ENCODE peak calls at places on chromosomes 12 and 14, in four cellular contexts. W, H, K and L are unnamed samples.

GRCh38 chr14:65788876-65789859 is 376.6 kb downstream of the FUT8 start:
- DNase-seq in W (no peak), H (no peak), K (no peak), L (no peak)

GRCh38 chr12:5453471-5453870 is 21.6 kb downstream of the NTF3 start:
- DNase-seq in W (no peak), H (no peak), K (no peak), L (no peak)

GRCh38 chr12:109250523-109250922 is 58.6 kb downstream of the FOXN4 start:
- DNase-seq in W (no peak), H (no peak), K (no peak), L (no peak)

GRCh38 chr14:68782091-68782981 is 10.5 kb downstream of the ZFP36L1 start:
- DNase-seq in W (peak; percentile 23), H (no peak), K (no peak), L (no peak)

GRCh38 chr12:24596768-24597388 is 352.0 kb downstream of the BCAT1 start:
- DNase-seq in W (no peak), H (no peak), K (no peak), L (no peak)

GRCh38 chr12:122834229-122834920 is 882 bp upstream of the HIP1R start:
- DNase-seq in W (peak; percentile 54), H (no peak), K (no peak), L (no peak)

GRCh38 chr14:23636317-23637211 is at the start of gene DHRS2:
- DNase-seq in W (no peak), H (no peak), K (no peak), L (no peak)

GRCh38 chr12:7859552-7859951 is 13.2 kb downstream of the SLC2A14 start:
- DNase-seq in W (no peak), H (no peak), K (no peak), L (no peak)

GRCh38 chr14:78081245-78081644 is 88.9 kb upstream of the NRXN3 start:
- DNase-seq in W (no peak), H (no peak), K (no peak), L (no peak)

GRCh38 chr14:93262446-93262845 is 55.4 kb downstream of the UBR7 start:
- DNase-seq in W (no peak), H (no peak), K (no peak), L (no peak)

GRCh38 chr12:82963961-82964360 is 277.3 kb downstream of the TMTC2 start:
- DNase-seq in W (no peak), H (no peak), K (no peak), L (no peak)

GRCh38 chr12:78087363-78087675 is 256.6 kb downstream of the NAV3 start:
- DNase-seq in W (no peak), H (no peak), K (no peak), L (no peak)

GRCh38 chr12:78086553-78087362 is 256.1 kb downstream of the NAV3 start:
- DNase-seq in W (no peak), H (no peak), K (no peak), L (no peak)

GRCh38 chr12:78085562-78086182 is 255.0 kb downstream of the NAV3 start:
- DNase-seq in W (no peak), H (no peak), K (no peak), L (no peak)

DNA sequence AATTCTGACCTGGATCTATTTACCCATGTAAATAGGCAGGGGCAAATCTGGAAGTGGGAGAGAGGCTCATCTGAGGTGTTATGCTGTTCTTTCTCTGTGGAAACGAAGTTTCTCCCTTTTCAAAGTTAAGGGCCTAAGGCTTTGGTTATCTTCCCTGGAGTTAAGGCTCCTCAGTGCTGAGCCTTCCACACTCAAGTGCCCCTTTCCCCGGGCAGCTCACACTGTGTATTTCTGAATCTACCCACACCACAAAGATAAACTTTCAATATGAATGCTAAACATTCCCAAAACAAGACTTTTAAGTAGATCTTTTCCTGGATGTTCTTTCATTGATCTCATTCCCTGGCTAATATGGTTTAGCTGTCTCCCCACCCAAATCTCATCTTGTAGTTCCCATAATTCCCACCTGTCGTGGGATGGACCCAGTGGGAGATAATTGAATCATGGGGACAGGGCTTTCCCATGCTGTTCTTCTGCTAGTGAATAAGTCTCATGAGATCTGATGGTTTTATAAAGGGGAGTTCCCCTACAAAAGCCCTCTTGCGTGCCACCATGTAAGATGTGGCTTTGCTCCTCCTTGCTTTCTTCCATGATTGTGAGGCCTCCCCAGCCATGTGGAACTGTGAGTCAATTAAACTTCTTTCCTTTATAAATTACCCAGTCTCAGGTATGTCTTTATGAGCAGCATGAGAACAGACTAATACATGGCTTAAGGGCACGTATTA is 251.1 kb downstream of the NAV3 start:
- DNase-seq in W (no peak), H (no peak), K (no peak), L (no peak)
- H3K4me3 ChIP-seq in W (no peak overlapping the region), H (no peak overlapping the region), K (no peak overlapping the region), L (no peak overlapping the region)

GRCh38 chr12:15527201-15527782 is 205.0 kb downstream of the PTPRO start:
- DNase-seq in W (peak; percentile 52), H (no peak), K (peak; percentile 12), L (peak; percentile 9)
- TF ChIP-seq CTCF in W (no peak), H (no peak), K (no peak), L (peak; percentile 66)

DNA sequence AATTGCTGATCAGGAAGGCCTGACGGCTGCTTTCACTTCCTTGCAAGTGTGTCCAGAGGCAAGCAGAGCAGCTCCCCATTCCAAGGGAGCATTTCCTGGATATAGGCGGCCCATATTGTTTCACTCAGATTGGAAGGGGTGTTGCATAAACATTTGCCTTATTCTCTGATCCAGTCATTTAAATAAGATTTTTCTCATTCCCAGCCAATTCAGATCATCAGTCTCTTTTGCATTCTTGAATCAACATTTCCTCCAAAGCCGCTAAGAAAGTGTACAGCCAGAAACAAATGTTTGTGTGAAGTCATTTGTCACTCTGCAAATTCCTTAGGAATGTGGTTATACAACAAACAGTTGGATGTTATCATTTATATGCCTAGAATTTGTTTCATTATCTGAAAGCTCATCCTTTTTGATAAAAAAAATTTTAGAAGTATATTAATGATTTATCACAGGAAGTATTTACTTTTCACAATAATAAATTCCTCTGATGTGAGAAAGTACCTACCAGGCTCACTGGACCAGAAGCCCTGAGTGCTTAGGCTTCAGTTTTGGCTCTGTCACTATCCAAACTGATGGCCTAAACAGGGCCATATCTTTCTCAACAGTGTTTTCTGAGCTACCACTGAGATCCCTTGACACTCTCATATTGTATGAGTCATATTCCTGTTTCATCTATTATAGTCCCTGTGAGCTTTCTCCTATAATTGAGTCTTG is 379.6 kb downstream of the CCDC91 start:
- DNase-seq in W (no peak), H (no peak), K (no peak), L (peak; percentile 59)
- H3K4me3 ChIP-seq in W (no peak overlapping the region), H (no peak overlapping the region), K (no peak overlapping the region), L (no peak overlapping the region)

DNA sequence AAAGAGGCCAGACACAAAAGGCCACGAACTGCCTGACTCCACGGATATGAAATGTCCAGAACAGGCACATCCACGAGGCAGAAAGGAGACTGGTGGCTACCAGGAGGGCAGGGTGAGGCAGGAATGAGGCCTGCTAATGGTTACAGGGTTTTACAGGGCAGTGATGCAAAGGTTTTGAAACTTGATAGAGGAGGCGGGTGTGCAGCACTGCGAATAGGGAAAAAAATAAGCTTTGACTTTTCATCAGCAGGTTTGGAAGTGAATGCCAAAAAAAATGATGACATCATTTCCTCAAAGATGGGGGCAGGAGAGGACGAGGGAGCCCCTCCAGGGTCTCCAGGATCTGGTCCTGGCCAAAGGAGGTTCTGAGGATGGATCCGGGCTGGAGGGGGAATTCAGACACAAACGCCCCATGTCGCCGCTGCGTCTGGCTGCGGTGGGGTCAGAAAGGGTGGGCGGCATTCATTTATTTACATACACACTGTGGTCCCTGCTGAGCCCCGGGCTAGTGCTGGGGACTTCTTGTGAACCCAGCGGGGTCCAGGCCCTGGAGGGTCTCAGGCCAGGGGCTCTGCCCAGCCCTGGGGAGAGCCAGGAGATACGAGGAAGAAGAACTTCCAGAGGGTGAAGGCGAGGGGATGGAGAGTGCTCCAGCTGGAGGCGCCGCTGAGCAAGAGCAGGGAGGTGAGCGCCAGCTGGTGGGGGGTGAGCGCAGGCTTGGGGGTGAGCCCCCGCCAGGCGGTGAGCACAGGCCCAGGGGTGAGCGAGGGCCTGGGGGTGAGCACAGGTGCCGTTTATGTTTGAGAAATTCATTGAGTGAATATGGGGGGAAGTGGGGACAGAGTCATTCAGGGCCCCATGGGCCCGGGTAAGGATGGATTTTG is 68.3 kb downstream of the NCOR2 start:
- DNase-seq in W (no peak), H (no peak), K (no peak), L (no peak)
- TF ChIP-seq CTCF in W (no peak), H (no peak), K (peak; percentile 24), L (no peak)